ENCODE peak calls at places on chromosomes 4 and X, in seven cellular contexts. A is fibroblast of lung, C is psoas muscle, M is SJSA1, R is A549, H is pancreas, G is right cardiac atrium. J is an unnamed sample.
A peak's percentile ranks its signal among the peaks of the same experiment; 100 is the strongest.

GRCh38 chr4:138050601-138051000 is 191.5 kb downstream of the SLC7A11 start:
- DNase-seq in A (no peak), G (no peak), M (no peak), R (no peak), C (no peak), H (no peak), J (no peak)

GRCh38 chr4:74999714-75000309 is 66.9 kb downstream of the PARM1 start:
- DNase-seq in G (no peak), R (no peak), C (no peak), A (no peak), M (no peak), H (no peak), J (no peak)

GRCh38 chr4:16900325-16900724 is 1.9 kb upstream of the LDB2 start:
- DNase-seq in C (no peak), A (no peak), M (no peak), R (no peak), G (no peak), H (no peak), J (no peak)

GRCh38 chr4:151727365-151727764 is 33.4 kb downstream of the GATB start:
- DNase-seq in A (peak; percentile 54), R (no peak), C (no peak), H (no peak), G (no peak), M (no peak), J (no peak)

GRCh38 chr4:104424368-104424921 is 70.2 kb downstream of the CXXC4 start:
- DNase-seq in M (no peak), A (no peak), C (no peak), H (no peak), G (no peak), R (no peak), J (no peak)

GRCh38 chr4:142358656-142359055 is 487.4 kb downstream of the INPP4B start:
- DNase-seq in C (no peak), R (no peak), H (no peak), M (no peak), A (no peak), G (no peak), J (no peak)

GRCh38 chr4:150106886-150107285 is 28.6 kb downstream of the DCLK2 start:
- DNase-seq in G (no peak), A (no peak), R (no peak), H (no peak), M (no peak), C (no peak), J (no peak)

GRCh38 chr4:139559692-139560091 is 3.7 kb upstream of the SETD7 start:
- DNase-seq in R (no peak), C (no peak), H (no peak), G (no peak), A (no peak), M (no peak), J (no peak)

GRCh38 chr4:161992317-161992716 is 171.5 kb downstream of the FSTL5 start:
- DNase-seq in C (no peak), G (no peak), H (no peak), R (no peak), M (no peak), A (no peak), J (no peak)

GRCh38 chr4:159273126-159273438 is 170.2 kb downstream of the RAPGEF2 start:
- DNase-seq in R (no peak), H (no peak), A (peak; percentile 34), G (peak; percentile 51), M (no peak), C (no peak), J (no peak)

GRCh38 chr4:31365006-31365690 is 645.0 kb downstream of the PCDH7 start:
- DNase-seq in M (no peak), C (no peak), A (peak; percentile 53), G (no peak), H (no peak), R (no peak), J (no peak)

GRCh38 chrX:105273326-105273725 is 52.8 kb upstream of the TEX13A start:
- DNase-seq in C (no peak), R (no peak), H (no peak), A (no peak), M (no peak), G (no peak), J (peak; percentile 83)

GRCh38 chrX:32448320-32448719 is 763.0 kb downstream of the DMD start:
- DNase-seq in C (no peak), R (no peak), A (no peak), H (no peak), M (no peak), G (no peak), J (no peak)

GRCh38 chr4:119151161-119151560 is 15.5 kb downstream of the MYOZ2 start:
- DNase-seq in G (peak; percentile 55), R (no peak), H (peak; percentile 17), A (no peak), M (no peak), C (no peak), J (no peak)

GRCh38 chrX:38220936-38221386 is 290 bp upstream of the SRPX start:
- DNase-seq in G (peak; percentile 84), H (no peak), M (no peak), R (no peak), C (peak; percentile 58), A (peak; percentile 55), J (no peak)

GRCh38 chr4:124945422-124945821 is 232.9 kb upstream of the ANKRD50 start:
- DNase-seq in C (no peak), G (no peak), H (no peak), A (no peak), R (no peak), M (no peak), J (no peak)

GRCh38 chr4:128225148-128225547 is 62.5 kb downstream of the PGRMC2 start:
- DNase-seq in R (no peak), M (peak; percentile 62), A (peak; percentile 92), H (no peak), G (no peak), C (no peak), J (peak; percentile 18)

GRCh38 chrX:30876367-30876766 is 12.7 kb downstream of the TAB3 start:
- DNase-seq in R (no peak), A (no peak), H (no peak), G (no peak), C (no peak), M (no peak), J (peak; percentile 45)

GRCh38 chrX:17535229-17535628 is 160.2 kb downstream of the NHS start:
- DNase-seq in G (no peak), H (peak; percentile 23), C (no peak), R (no peak), M (peak; percentile 37), A (no peak), J (no peak)

GRCh38 chr4:109294468-109295020 is 7.9 kb downstream of the COL25A1 start:
- DNase-seq in G (no peak), A (peak; percentile 87), R (no peak), C (no peak), H (no peak), M (no peak), J (no peak)

GRCh38 chr4:154064244-154064643 is 275.4 kb upstream of the SFRP2 start:
- DNase-seq in M (no peak), G (no peak), H (no peak), C (no peak), R (no peak), A (no peak), J (no peak)

GRCh38 chr4:40065010-40065409 is 8.4 kb downstream of the N4BP2 start:
- DNase-seq in R (no peak), A (no peak), G (no peak), H (no peak), C (no peak), M (no peak), J (no peak)

DNA sequence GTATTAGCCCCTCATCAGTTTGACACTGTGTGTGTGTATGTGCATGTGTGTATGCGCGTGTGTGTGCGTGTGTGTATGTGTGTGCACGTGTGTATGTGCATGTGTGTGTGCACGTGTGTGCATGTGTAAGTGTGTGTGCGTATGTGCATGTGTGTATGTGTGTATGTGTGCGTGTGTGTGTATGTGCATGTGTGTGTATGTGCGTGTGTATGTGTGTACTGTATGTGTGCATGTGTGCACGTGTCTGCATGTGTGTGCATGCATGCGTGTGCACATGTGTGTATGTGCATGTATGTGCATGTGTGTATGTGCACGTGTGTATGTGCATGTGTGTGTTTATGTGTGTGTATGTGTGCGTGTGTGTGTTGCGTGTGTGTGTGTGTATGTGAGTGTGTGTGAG is 31.1 kb upstream of the MXRA5 start:
- DNase-seq in G (no peak), A (no peak), M (no peak), H (no peak), C (no peak), R (no peak), J (no peak)
- H3K4me3 ChIP-seq in G (no peak overlapping the region), A (no peak overlapping the region), M (no peak overlapping the region), H (no peak overlapping the region), C (no peak overlapping the region), R (no peak overlapping the region), J (no peak overlapping the region)

GRCh38 chr4:156945532-156945931 is 26.1 kb downstream of the PDGFC start:
- DNase-seq in G (no peak), H (no peak), A (peak; percentile 65), M (no peak), C (no peak), R (no peak), J (no peak)
- H3K4me1 ChIP-seq in G (no peaks in the 10 kb centered on the region), H (peaks cover 5% of the 10 kb centered on the region), A (peaks cover 39% of the 10 kb centered on the region), M (peaks cover 86% of the 10 kb centered on the region), C (peaks cover 65% of the 10 kb centered on the region), R (peaks cover 68% of the 10 kb centered on the region), J (peaks cover 14% of the 10 kb centered on the region)

GRCh38 chrX:51569561-51569960 is 49.2 kb downstream of the CENPVL3 start:
- DNase-seq in G (no peak), M (peak; percentile 1), A (no peak), R (no peak), C (no peak), H (no peak), J (no peak)
- H3K27ac ChIP-seq in G (no peak overlapping the region), M (peak overlapping the region; percentile 82), A (no peak overlapping the region), R (no peak overlapping the region), C (no peak overlapping the region), H (no peak overlapping the region), J (no peak overlapping the region)

GRCh38 chr4:103074598-103075434 is 1.7 kb downstream of the SLC9B2 start:
- DNase-seq in A (peak; percentile 21), R (no peak), C (no peak), M (no peak), H (no peak), G (no peak), J (no peak)
- H3K4me3 ChIP-seq in A (peak overlapping the region; percentile 87), R (peak overlapping the region; percentile 54), C (peak overlapping the region; percentile 76), M (peak overlapping the region; percentile 73), H (no peak overlapping the region), G (no peak overlapping the region), J (peak overlapping the region; percentile 82)

GRCh38 chr4:85823295-85823694 is 348.3 kb downstream of the ARHGAP24 start:
- DNase-seq in G (peak; percentile 49), R (no peak), A (peak; percentile 9), M (no peak), C (no peak), H (no peak), J (no peak)
- H3K4me1 ChIP-seq in G (peaks cover 6% of the 10 kb centered on the region), R (peaks cover 38% of the 10 kb centered on the region), A (peaks cover 8% of the 10 kb centered on the region), M (peaks cover 15% of the 10 kb centered on the region), C (peaks cover 17% of the 10 kb centered on the region), H (peaks cover 10% of the 10 kb centered on the region), J (no peaks in the 10 kb centered on the region)

J was measured in PC-9.